ENCODE peak calls at places on chromosome 17, in nine cellular contexts. One of them, this sample, is unnamed.

GRCh38 chr17:45050680-45051059 is 762 bp downstream of the DCAKD start:
- DNase-seq in endothelial cell: no peak
- DNase-seq in A549: peak
- DNase-seq in LHCN-M2: peak
- DNase-seq in effector memory CD8-positive, alpha-beta T cell: peak
- DNase-seq in GM19239: no peak
- DNase-seq in HT-29: peak
- DNase-seq in astrocyte of the spinal cord: peak
- DNase-seq in NCI-H1436 treated with DMSO at 0.1 percent for 48 hours: no peak
- DNase-seq in this sample: peak

GRCh38 chr17:46817901-46818209 is 637 bp downstream of the WNT3 start:
- DNase-seq in GM19239: no peak
- DNase-seq in HT-29: no peak
- DNase-seq in effector memory CD8-positive, alpha-beta T cell: no peak
- DNase-seq in endothelial cell: no peak
- DNase-seq in astrocyte of the spinal cord: no peak
- DNase-seq in LHCN-M2: no peak
- DNase-seq in NCI-H1436 treated with DMSO at 0.1 percent for 48 hours: no peak
- DNase-seq in A549: no peak
- DNase-seq in this sample: no peak

GRCh38 chr17:82315703-82316358 is 1.6 kb downstream of the CD7 start:
- DNase-seq in astrocyte of the spinal cord: no peak
- DNase-seq in NCI-H1436 treated with DMSO at 0.1 percent for 48 hours: no peak
- DNase-seq in effector memory CD8-positive, alpha-beta T cell: peak
- DNase-seq in LHCN-M2: no peak
- DNase-seq in endothelial cell: no peak
- DNase-seq in A549: no peak
- DNase-seq in HT-29: no peak
- DNase-seq in GM19239: no peak
- DNase-seq in this sample: peak

GRCh38 chr17:37388266-37388665 is 12.5 kb downstream of the C17orf78 start:
- DNase-seq in astrocyte of the spinal cord: peak
- DNase-seq in GM19239: no peak
- DNase-seq in HT-29: no peak
- DNase-seq in A549: no peak
- DNase-seq in NCI-H1436 treated with DMSO at 0.1 percent for 48 hours: no peak
- DNase-seq in effector memory CD8-positive, alpha-beta T cell: no peak
- DNase-seq in LHCN-M2: no peak
- DNase-seq in endothelial cell: no peak
- DNase-seq in this sample: no peak

GRCh38 chr17:9346296-9346926 is 229.2 kb downstream of the STX8 start:
- DNase-seq in GM19239: no peak
- DNase-seq in effector memory CD8-positive, alpha-beta T cell: no peak
- DNase-seq in A549: no peak
- DNase-seq in endothelial cell: no peak
- DNase-seq in HT-29: no peak
- DNase-seq in NCI-H1436 treated with DMSO at 0.1 percent for 48 hours: no peak
- DNase-seq in LHCN-M2: peak
- DNase-seq in astrocyte of the spinal cord: peak
- DNase-seq in this sample: no peak

GRCh38 chr17:81701288-81702071 is 1.7 kb upstream of the MRPL12 start:
- DNase-seq in GM19239: no peak
- DNase-seq in astrocyte of the spinal cord: no peak
- DNase-seq in NCI-H1436 treated with DMSO at 0.1 percent for 48 hours: no peak
- DNase-seq in A549: no peak
- DNase-seq in effector memory CD8-positive, alpha-beta T cell: no peak
- DNase-seq in LHCN-M2: no peak
- DNase-seq in HT-29: peak
- DNase-seq in endothelial cell: no peak
- DNase-seq in this sample: no peak

GRCh38 chr17:71467719-71468118 is 653.1 kb upstream of the SOX9 start:
- DNase-seq in A549: no peak
- DNase-seq in endothelial cell: no peak
- DNase-seq in GM19239: no peak
- DNase-seq in LHCN-M2: no peak
- DNase-seq in effector memory CD8-positive, alpha-beta T cell: no peak
- DNase-seq in HT-29: no peak
- DNase-seq in NCI-H1436 treated with DMSO at 0.1 percent for 48 hours: no peak
- DNase-seq in astrocyte of the spinal cord: no peak
- DNase-seq in this sample: no peak

GRCh38 chr17:75008373-75008772 is 4.1 kb upstream of the MRPL58 start:
- DNase-seq in GM19239: no peak
- DNase-seq in endothelial cell: no peak
- DNase-seq in A549: no peak
- DNase-seq in astrocyte of the spinal cord: no peak
- DNase-seq in NCI-H1436 treated with DMSO at 0.1 percent for 48 hours: no peak
- DNase-seq in effector memory CD8-positive, alpha-beta T cell: no peak
- DNase-seq in HT-29: no peak
- DNase-seq in LHCN-M2: no peak
- DNase-seq in this sample: no peak

GRCh38 chr17:48071654-48072053 is 23.5 kb downstream of the NFE2L1 start:
- DNase-seq in NCI-H1436 treated with DMSO at 0.1 percent for 48 hours: no peak
- DNase-seq in GM19239: no peak
- DNase-seq in A549: no peak
- DNase-seq in effector memory CD8-positive, alpha-beta T cell: no peak
- DNase-seq in endothelial cell: no peak
- DNase-seq in astrocyte of the spinal cord: no peak
- DNase-seq in LHCN-M2: no peak
- DNase-seq in HT-29: no peak
- DNase-seq in this sample: no peak

GRCh38 chr17:1039511-1040215 is 42.7 kb downstream of the TIMM22 start:
- DNase-seq in GM19239: no peak
- DNase-seq in NCI-H1436 treated with DMSO at 0.1 percent for 48 hours: no peak
- DNase-seq in A549: no peak
- DNase-seq in astrocyte of the spinal cord: no peak
- DNase-seq in endothelial cell: peak
- DNase-seq in LHCN-M2: peak
- DNase-seq in effector memory CD8-positive, alpha-beta T cell: no peak
- DNase-seq in HT-29: no peak
- DNase-seq in this sample: no peak

GRCh38 chr17:4998666-4999428 is 1.1 kb downstream of the KIF1C start:
- DNase-seq in NCI-H1436 treated with DMSO at 0.1 percent for 48 hours: no peak
- DNase-seq in endothelial cell: no peak
- DNase-seq in LHCN-M2: no peak
- DNase-seq in GM19239: no peak
- DNase-seq in astrocyte of the spinal cord: no peak
- DNase-seq in HT-29: peak
- DNase-seq in effector memory CD8-positive, alpha-beta T cell: no peak
- DNase-seq in A549: no peak
- DNase-seq in this sample: no peak

GRCh38 chr17:35701491-35701890 is 29.9 kb upstream of the RASL10B start:
- DNase-seq in endothelial cell: no peak
- DNase-seq in effector memory CD8-positive, alpha-beta T cell: no peak
- DNase-seq in GM19239: no peak
- DNase-seq in LHCN-M2: no peak
- DNase-seq in astrocyte of the spinal cord: no peak
- DNase-seq in HT-29: no peak
- DNase-seq in A549: no peak
- DNase-seq in NCI-H1436 treated with DMSO at 0.1 percent for 48 hours: no peak
- DNase-seq in this sample: no peak

GRCh38 chr17:80724723-80725388 is 180.2 kb downstream of the RPTOR start:
- DNase-seq in astrocyte of the spinal cord: peak
- DNase-seq in GM19239: no peak
- DNase-seq in effector memory CD8-positive, alpha-beta T cell: no peak
- DNase-seq in endothelial cell: no peak
- DNase-seq in NCI-H1436 treated with DMSO at 0.1 percent for 48 hours: no peak
- DNase-seq in LHCN-M2: peak
- DNase-seq in A549: peak
- DNase-seq in HT-29: no peak
- DNase-seq in this sample: no peak

GRCh38 chr17:56995776-56996175 is 17.8 kb downstream of the SCPEP1 start:
- DNase-seq in LHCN-M2: no peak
- DNase-seq in HT-29: no peak
- DNase-seq in NCI-H1436 treated with DMSO at 0.1 percent for 48 hours: no peak
- DNase-seq in effector memory CD8-positive, alpha-beta T cell: no peak
- DNase-seq in GM19239: no peak
- DNase-seq in astrocyte of the spinal cord: no peak
- DNase-seq in A549: no peak
- DNase-seq in endothelial cell: no peak
- DNase-seq in this sample: no peak

GRCh38 chr17:79388556-79389295 is 222.1 kb downstream of the RBFOX3 start:
- DNase-seq in A549: peak
- DNase-seq in NCI-H1436 treated with DMSO at 0.1 percent for 48 hours: no peak
- DNase-seq in astrocyte of the spinal cord: peak
- DNase-seq in LHCN-M2: peak
- DNase-seq in HT-29: peak
- DNase-seq in effector memory CD8-positive, alpha-beta T cell: no peak
- DNase-seq in GM19239: peak
- DNase-seq in endothelial cell: peak
- DNase-seq in this sample: no peak

GRCh38 chr17:8221663-8222379 is 11.4 kb upstream of the AURKB start:
- DNase-seq in endothelial cell: peak
- DNase-seq in astrocyte of the spinal cord: peak
- DNase-seq in NCI-H1436 treated with DMSO at 0.1 percent for 48 hours: no peak
- DNase-seq in LHCN-M2: peak
- DNase-seq in GM19239: peak
- DNase-seq in A549: peak
- DNase-seq in HT-29: peak
- DNase-seq in effector memory CD8-positive, alpha-beta T cell: peak
- DNase-seq in this sample: peak